ENCODE peak calls at places on chromosomes 16 and 17, in eight cellular contexts. U is AG10803; D is fibroblast of the aortic adventitia; W is T-helper 9 cell; N is progenitor cell of endocrine pancreas; O is RCC 7860; G is activated T-helper 1 cell treated with Interleukin-2 at 50 U/mL for 16 hours; K is activated naive CD4-positive, alpha-beta T cell. T is an unnamed sample.

GRCh38 chr17:28727727-28728363 is 743 bp upstream of the NEK8 start:
- DNase-seq in U (no peak), D (no peak), W (peak; percentile 82), N (no peak), O (peak; percentile 81), G (peak; percentile 74), K (peak; percentile 74), T (peak; percentile 81)

GRCh38 chr16:86503830-86504229 is 6.5 kb upstream of the FOXF1 start:
- DNase-seq in U (no peak), D (no peak), W (no peak), N (no peak), O (no peak), G (no peak), K (no peak), T (no peak)

GRCh38 chr16:1713933-1714332 is 7.9 kb downstream of the MAPK8IP3 start:
- DNase-seq in U (no peak), D (no peak), W (no peak), N (no peak), O (no peak), G (no peak), K (no peak), T (no peak)

GRCh38 chr17:61183793-61184192 is 215.8 kb upstream of the TBX2 start:
- DNase-seq in U (no peak), D (no peak), W (no peak), N (no peak), O (no peak), G (no peak), K (no peak), T (no peak)

GRCh38 chr16:79269211-79269863 is 331.2 kb downstream of the MAF start:
- DNase-seq in U (no peak), D (no peak), W (no peak), N (no peak), O (no peak), G (no peak), K (no peak), T (no peak)

GRCh38 chr16:84136331-84137125 is 8.4 kb downstream of the HSDL1 start:
- DNase-seq in U (no peak), D (no peak), W (no peak), N (no peak), O (no peak), G (no peak), K (no peak), T (no peak)

GRCh38 chr16:48492131-48492530 is 106.9 kb upstream of the SIAH1 start:
- DNase-seq in U (peak; percentile 63), D (peak; percentile 68), W (no peak), N (no peak), O (no peak), G (no peak), K (no peak), T (no peak)

GRCh38 chr16:72066747-72067146 is 3.7 kb downstream of the HPR start:
- DNase-seq in U (peak; percentile 51), D (peak; percentile 83), W (no peak), N (no peak), O (peak; percentile 18), G (no peak), K (no peak), T (no peak)

GRCh38 chr17:18258356-18259038 is at the start of gene FLII:
- DNase-seq in U (peak; percentile 46), D (peak; percentile 28), W (peak; percentile 52), N (peak; percentile 38), O (peak; percentile 10), G (peak; percentile 34), K (peak; percentile 55), T (peak; percentile 38)

GRCh38 chr17:80531400-80531799 is 13.2 kb upstream of the RPTOR start:
- DNase-seq in U (no peak), D (no peak), W (no peak), N (no peak), O (no peak), G (no peak), K (no peak), T (no peak)

GRCh38 chr17:81575836-81576235 is 23.7 kb upstream of the FAAP100 start:
- DNase-seq in U (no peak), D (no peak), W (no peak), N (no peak), O (no peak), G (no peak), K (no peak), T (no peak)

GRCh38 chr17:59527325-59527917 is 38.0 kb upstream of the DHX40 start:
- DNase-seq in U (no peak), D (no peak), W (no peak), N (no peak), O (no peak), G (no peak), K (no peak), T (no peak)

GRCh38 chr17:18963126-18964017 is 11.4 kb downstream of the SLC5A10 start:
- DNase-seq in U (peak; percentile 8), D (no peak), W (no peak), N (no peak), O (peak; percentile 58), G (no peak), K (no peak), T (no peak)

GRCh38 chr16:23039118-23039517 is 110.1 kb downstream of the USP31 start:
- DNase-seq in U (no peak), D (no peak), W (no peak), N (no peak), O (no peak), G (no peak), K (no peak), T (no peak)

GRCh38 chr17:58666858-58667267 is 25.0 kb downstream of the TEX14 start:
- DNase-seq in U (peak; percentile 4), D (peak; percentile 72), W (peak; percentile 10), N (no peak), O (no peak), G (peak; percentile 4), K (no peak), T (no peak)

GRCh38 chr16:50901062-50901461 is 159.2 kb downstream of the CYLD start:
- DNase-seq in U (no peak), D (no peak), W (no peak), N (no peak), O (no peak), G (no peak), K (no peak), T (no peak)

GRCh38 chr17:53134546-53134945 is 688.2 kb upstream of the KIF2B start:
- DNase-seq in U (no peak), D (no peak), W (no peak), N (no peak), O (no peak), G (no peak), K (no peak), T (no peak)

GRCh38 chr17:70434536-70435490 is 265.5 kb downstream of the KCNJ2 start:
- DNase-seq in U (no peak), D (no peak), W (no peak), N (no peak), O (no peak), G (no peak), K (no peak), T (no peak)

GRCh38 chr17:79230576-79230975 is 156.0 kb downstream of the ENGASE start:
- DNase-seq in U (no peak), D (no peak), W (no peak), N (no peak), O (no peak), G (no peak), K (no peak), T (no peak)

GRCh38 chr16:85568519-85568918 is 44.6 kb upstream of the GSE1 start:
- DNase-seq in U (no peak), D (no peak), W (no peak), N (no peak), O (no peak), G (no peak), K (no peak), T (no peak)

GRCh38 chr17:9427460-9428315 is 147.9 kb downstream of the STX8 start:
- DNase-seq in U (no peak), D (no peak), W (no peak), N (no peak), O (peak; percentile 42), G (no peak), K (no peak), T (no peak)

GRCh38 chr16:75593825-75594820 is 27.9 kb downstream of the GABARAPL2 start:
- DNase-seq in U (peak; percentile 84), D (peak; percentile 47), W (no peak), N (no peak), O (no peak), G (no peak), K (no peak), T (no peak)

GRCh38 chr17:79573196-79573929 is 37.5 kb downstream of the RBFOX3 start:
- DNase-seq in U (no peak), D (no peak), W (no peak), N (no peak), O (peak; percentile 43), G (no peak), K (no peak), T (no peak)

GRCh38 chr16:57167951-57168350 is 17.9 kb downstream of the PSME3IP1 start:
- DNase-seq in U (peak; percentile 79), D (peak; percentile 88), W (no peak), N (no peak), O (peak; percentile 40), G (no peak), K (no peak), T (peak; percentile 17)

GRCh38 chr16:49961087-49961486 is 63.9 kb upstream of the CNEP1R1 start:
- DNase-seq in U (peak; percentile 70), D (peak; percentile 75), W (no peak), N (no peak), O (no peak), G (no peak), K (no peak), T (no peak)

GRCh38 chr17:81401727-81402529 is 6.7 kb downstream of the BAHCC1 start:
- DNase-seq in U (peak; percentile 51), D (peak; percentile 57), W (no peak), N (no peak), O (no peak), G (no peak), K (no peak), T (no peak)

T was measured in activated gamma-delta T cell treated with anti-CD3 and anti-CD28 coated beads, Interleukin-2, amount 50 U/mL, for 16 hours.